ENCODE peak calls at places on chromosomes 13 and 19, in six cellular contexts. X is AG04450, U is Calu3, W is fibroblast of pulmonary artery, V is A549, S is colonic mucosa. Z is an unnamed sample.

GRCh38 chr13:78131811-78132210 is 213.2 kb upstream of the EDNRB start:
- DNase-seq in X (no peak), U (no peak), W (peak), V (no peak), S (no peak), Z (no peak)

GRCh38 chr19:10548746-10549276 is 5.1 kb downstream of the ATG4D start:
- DNase-seq in X (no peak), U (no peak), W (no peak), V (no peak), S (no peak), Z (no peak)

GRCh38 chr19:23823952-23824389 is 65.3 kb upstream of the ZNF681 start:
- DNase-seq in X (no peak), U (no peak), W (no peak), V (peak), S (peak), Z (peak)

GRCh38 chr13:43473437-43473836 is 313.3 kb downstream of the ENOX1 start:
- DNase-seq in X (no peak), U (no peak), W (peak), V (no peak), S (no peak), Z (peak)

GRCh38 chr19:8194528-8195275 is 14.5 kb upstream of the CERS4 start:
- DNase-seq in X (no peak), U (no peak), W (no peak), V (no peak), S (peak), Z (no peak)

GRCh38 chr13:113468461-113469147 is 15.3 kb upstream of the ADPRHL1 start:
- DNase-seq in X (no peak), U (no peak), W (no peak), V (no peak), S (no peak), Z (no peak)

GRCh38 chr19:38773469-38774177 is at the start of gene LGALS7:
- DNase-seq in X (no peak), U (no peak), W (no peak), V (no peak), S (no peak), Z (no peak)

GRCh38 chr13:94246495-94246894 is 233.0 kb downstream of the DCT start:
- DNase-seq in X (no peak), U (no peak), W (no peak), V (no peak), S (no peak), Z (no peak)

GRCh38 chr19:53659292-53659691 is 27.5 kb downstream of the DPRX start:
- DNase-seq in X (no peak), U (no peak), W (peak), V (peak), S (no peak), Z (peak)

GRCh38 chr13:63307239-63307638 is 1891.6 kb upstream of the PCDH20 start:
- DNase-seq in X (no peak), U (no peak), W (no peak), V (no peak), S (no peak), Z (no peak)

GRCh38 chr19:55178781-55179569 is 1.1 kb downstream of the SYT5 start:
- DNase-seq in X (no peak), U (peak), W (peak), V (peak), S (peak), Z (peak)

GRCh38 chr13:30739646-30740642 is 4.6 kb downstream of the ALOX5AP start:
- DNase-seq in X (peak), U (peak), W (peak), V (peak), S (no peak), Z (peak)

GRCh38 chr13:114064516-114065140 is 67.8 kb downstream of the RASA3 start:
- DNase-seq in X (no peak), U (peak), W (peak), V (peak), S (no peak), Z (no peak)

DNA sequence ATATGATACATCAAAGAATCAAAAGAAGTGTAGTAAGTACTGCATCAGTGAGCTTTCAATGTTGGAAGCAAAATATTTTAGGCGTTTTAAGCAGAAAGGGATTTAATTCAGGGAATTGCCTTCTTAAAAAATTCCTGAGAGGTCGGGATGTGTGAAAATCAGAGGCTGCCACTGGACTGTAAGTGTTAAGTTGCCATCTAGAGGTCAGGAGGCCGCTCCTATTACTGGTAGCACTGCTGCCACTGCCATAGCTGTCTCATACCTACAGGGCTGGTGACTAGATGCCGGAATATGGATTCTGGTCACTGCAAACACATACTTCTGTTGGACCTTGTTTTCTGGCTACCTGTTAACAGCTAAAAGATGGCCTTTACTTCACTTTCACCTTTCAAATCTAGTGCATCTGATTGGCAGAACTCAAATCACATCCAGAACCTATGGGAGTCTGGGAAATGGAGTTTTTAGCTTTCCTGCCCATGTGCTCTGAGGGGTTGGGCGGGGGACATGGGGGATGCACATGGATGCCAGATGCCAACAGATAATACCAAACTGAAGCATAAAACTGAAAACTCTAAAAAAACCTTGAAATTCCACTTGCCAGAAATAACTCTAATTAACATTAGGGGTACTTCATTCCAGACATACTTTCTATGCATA is 29.8 kb downstream of the DGKH start:
- DNase-seq in X (no peak), U (no peak), W (no peak), V (peak), S (no peak), Z (peak)
- TF ChIP-seq CTCF in X (no peak), U (no peak), W (no peak), V (no peak), S (no peak), Z (no peak)

GRCh38 chr13:97344250-97345175 is 89.5 kb upstream of the RAP2A start:
- DNase-seq in X (no peak), U (peak), W (peak), V (peak), S (peak), Z (peak)
- TF ChIP-seq CTCF in X (peak), U (peak), W (peak), V (peak), S (peak), Z (peak)

GRCh38 chr13:20305587-20305986 is 73.5 kb upstream of the GJB6 start:
- DNase-seq in X (no peak), U (no peak), W (no peak), V (no peak), S (no peak), Z (no peak)
- TF ChIP-seq CTCF in X (no peak), U (no peak), W (no peak), V (no peak), S (no peak), Z (no peak)

DNA sequence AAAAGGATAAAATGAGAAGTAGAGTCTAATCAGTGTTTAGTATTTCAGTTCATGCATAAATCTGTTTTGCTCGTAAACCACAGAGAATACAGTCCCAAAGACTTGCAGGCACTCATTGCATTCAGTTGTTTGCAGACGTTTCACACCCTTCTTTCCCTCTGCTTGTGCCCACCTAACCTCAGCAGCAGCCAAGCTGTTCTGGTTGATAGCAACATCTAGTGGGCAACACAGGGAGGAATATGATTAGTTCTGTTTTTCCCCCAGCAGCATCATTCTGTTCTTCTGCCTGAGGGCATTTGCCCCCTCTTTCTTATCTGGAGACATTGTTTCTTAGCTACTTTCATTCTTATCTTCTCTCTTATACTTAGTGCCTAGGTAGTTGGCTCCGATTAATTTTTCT is 135.6 kb downstream of the PAN3 start:
- DNase-seq in X (no peak), U (no peak), W (peak), V (no peak), S (no peak), Z (peak)
- TF ChIP-seq CTCF in X (peak), U (no peak), W (no peak), V (no peak), S (no peak), Z (no peak)

GRCh38 chr19:4360641-4361151 is 17.3 kb downstream of the MPND start:
- DNase-seq in X (no peak), U (no peak), W (no peak), V (no peak), S (no peak), Z (no peak)
- TF ChIP-seq CTCF in X (no peak), U (no peak), W (no peak), V (no peak), S (no peak), Z (no peak)

GRCh38 chr19:40791349-40791748 is 7.6 kb upstream of the EGLN2 start:
- DNase-seq in X (no peak), U (no peak), W (no peak), V (no peak), S (no peak), Z (no peak)
- TF ChIP-seq CTCF in X (no peak), U (no peak), W (no peak), V (no peak), S (no peak), Z (no peak)

DNA sequence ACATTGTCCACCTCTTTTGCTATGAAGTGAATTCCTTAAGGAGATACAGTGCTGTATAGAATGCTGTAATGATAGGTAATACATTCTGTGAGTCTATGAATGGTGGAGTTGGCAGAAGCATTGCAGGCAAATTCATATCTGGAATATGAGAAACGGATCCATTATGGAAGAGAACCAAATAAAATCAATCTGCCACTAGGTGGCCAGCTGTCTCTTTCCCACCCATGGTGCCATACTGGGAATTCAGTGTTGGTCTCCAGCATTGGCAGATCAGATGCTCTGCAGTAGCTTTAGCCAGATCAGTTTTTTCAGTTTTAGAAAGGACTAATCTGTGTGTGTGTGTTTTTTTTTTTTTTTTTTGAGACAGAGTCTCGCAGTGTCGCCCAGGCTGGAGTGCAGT is 27.6 kb downstream of the DNAJC3 start:
- DNase-seq in X (no peak), U (no peak), W (no peak), V (peak), S (no peak), Z (no peak)
- TF ChIP-seq CTCF in X (peak), U (no peak), W (peak), V (peak), S (no peak), Z (peak)

GRCh38 chr13:46143239-46143701 is 38.4 kb upstream of the CPB2 start:
- DNase-seq in X (no peak), U (no peak), W (no peak), V (peak), S (no peak), Z (peak)

GRCh38 chr13:46150134-46150693 is 31.8 kb downstream of the LCP1 start:
- DNase-seq in X (no peak), U (no peak), W (no peak), V (no peak), S (no peak), Z (no peak)

GRCh38 chr13:46145950-46146349 is 36.0 kb downstream of the LCP1 start:
- DNase-seq in X (no peak), U (no peak), W (no peak), V (no peak), S (no peak), Z (no peak)

GRCh38 chr13:46149272-46150133 is 32.5 kb downstream of the LCP1 start:
- DNase-seq in X (no peak), U (no peak), W (peak), V (no peak), S (no peak), Z (no peak)

GRCh38 chr13:46146898-46147297 is 35.1 kb downstream of the LCP1 start:
- DNase-seq in X (no peak), U (no peak), W (peak), V (peak), S (no peak), Z (peak)
- TF ChIP-seq CTCF in X (no peak), U (no peak), W (peak), V (peak), S (no peak), Z (peak)

Z was measured in Caco-2.